ENCODE peak calls at places on chromosomes 5 and 9, in five cellular contexts. G, J, O, P and M are unnamed samples.
A peak's percentile ranks its signal among the peaks of the same experiment; 100 is the strongest.

GRCh38 chr5:61330879-61331406 is 1.1 kb upstream of the ZSWIM6 start:
- DNase-seq in G (peak; percentile 80), J (peak; percentile 80), O (peak; percentile 54), P (peak; percentile 57), M (peak; percentile 67)

GRCh38 chr5:179763215-179763945 is 30.4 kb upstream of the LTC4S start:
- DNase-seq in G (peak; percentile 72), J (peak; percentile 44), O (peak; percentile 68), P (no peak), M (peak; percentile 73)

GRCh38 chr9:16960084-16960483 is 89.6 kb upstream of the BNC2 start:
- DNase-seq in G (no peak), J (no peak), O (peak; percentile 21), P (no peak), M (no peak)

GRCh38 chr9:129275626-129276247 is 97.7 kb upstream of the IER5L start:
- DNase-seq in G (no peak), J (no peak), O (no peak), P (no peak), M (no peak)

GRCh38 chr9:124078641-124079040 is 67.1 kb downstream of the LHX2 start:
- DNase-seq in G (no peak), J (no peak), O (peak; percentile 77), P (no peak), M (no peak)

GRCh38 chr9:133836001-133836758 is 98.0 kb upstream of the SARDH start:
- DNase-seq in G (no peak), J (no peak), O (no peak), P (no peak), M (no peak)

GRCh38 chr5:43233946-43234345 is 41.9 kb downstream of the NIM1K start:
- DNase-seq in G (no peak), J (no peak), O (no peak), P (no peak), M (peak; percentile 38)

GRCh38 chr9:18785604-18786003 is 247.4 kb downstream of the SAXO1 start:
- DNase-seq in G (no peak), J (no peak), O (no peak), P (no peak), M (no peak)

GRCh38 chr9:127875306-127875966 is 2.0 kb downstream of the AK1 start:
- DNase-seq in G (no peak), J (no peak), O (peak; percentile 83), P (no peak), M (no peak)

GRCh38 chr5:149283611-149284480 is 12.2 kb downstream of the AFAP1L1 start:
- DNase-seq in G (peak; percentile 19), J (no peak), O (no peak), P (no peak), M (no peak)

GRCh38 chr9:2406252-2406651 is 215.3 kb upstream of the VLDLR start:
- DNase-seq in G (no peak), J (no peak), O (no peak), P (no peak), M (no peak)

GRCh38 chr9:117714282-117714681 is 10.1 kb downstream of the TLR4 start:
- DNase-seq in G (no peak), J (no peak), O (no peak), P (no peak), M (no peak)

GRCh38 chr5:141398608-141399007 is 861 bp downstream of the PCDHGB5 start:
- DNase-seq in G (no peak), J (no peak), O (no peak), P (no peak), M (no peak)

GRCh38 chr9:20351715-20352114 is 270.6 kb downstream of the MLLT3 start:
- DNase-seq in G (no peak), J (no peak), O (no peak), P (no peak), M (no peak)

GRCh38 chr9:33375238-33375840 is 27.0 kb downstream of the AQP7 start:
- DNase-seq in G (no peak), J (no peak), O (no peak), P (no peak), M (no peak)

GRCh38 chr9:110969971-110970381 is 68.3 kb downstream of the LPAR1 start:
- DNase-seq in G (no peak), J (no peak), O (peak; percentile 42), P (no peak), M (no peak)

GRCh38 chr5:169748189-169748588 is 111.1 kb downstream of the DOCK2 start:
- DNase-seq in G (no peak), J (no peak), O (no peak), P (no peak), M (no peak)

GRCh38 chr9:101527066-101527465 is 6.6 kb upstream of the RNF20 start:
- DNase-seq in G (no peak), J (no peak), O (peak; percentile 21), P (no peak), M (no peak)